ENCODE peak calls at places on chromosomes 2 and 18, in six cellular contexts. B is WERI-Rb-1, F is right cardiac atrium, J is mucosa of descending colon, A is spleen, C is breast epithelium. E is an unnamed sample. For H3K9me3, the result is how much of the 10 kb centered on the place peaks cover.

GRCh38 chr2:123438277-123439050 is 586.6 kb upstream of the CNTNAP5 start:
- DNase-seq in B (no peak), F (no peak), J (no peak), A (no peak), C (no peak), E (peak)

GRCh38 chr18:33010149-33010548 is 237.3 kb upstream of the KLHL14 start:
- DNase-seq in B (no peak), F (no peak), J (no peak), A (no peak), C (no peak), E (no peak)

GRCh38 chr2:29817846-29818680 is 103.3 kb downstream of the ALK start:
- DNase-seq in B (no peak), F (no peak), J (no peak), A (no peak), C (no peak), E (no peak)

GRCh38 chr2:36951574-36951973 is 14.8 kb downstream of the STRN start:
- DNase-seq in B (no peak), F (no peak), J (no peak), A (no peak), C (no peak), E (no peak)

GRCh38 chr2:67619204-67619603 is 222.1 kb downstream of the ETAA1 start:
- DNase-seq in B (no peak), F (no peak), J (no peak), A (no peak), C (no peak), E (no peak)

GRCh38 chr2:42117923-42118758 is 51.0 kb upstream of the EML4 start:
- DNase-seq in B (no peak), F (no peak), J (no peak), A (no peak), C (no peak), E (no peak)

GRCh38 chr18:3012306-3012919 is 531 bp downstream of the LPIN2 start:
- DNase-seq in B (peak), F (no peak), J (peak), A (peak), C (peak), E (peak)

GRCh38 chr18:67514901-67515540 is 1.5 kb downstream of the DSEL start:
- DNase-seq in B (no peak), F (no peak), J (no peak), A (no peak), C (no peak), E (no peak)

GRCh38 chr2:102826904-102827303 is 65.1 kb downstream of the TMEM182 start:
- DNase-seq in B (no peak), F (peak), J (no peak), A (no peak), C (no peak), E (peak)

GRCh38 chr2:241271641-241272297 is 43.7 kb downstream of the HDLBP start:
- DNase-seq in B (peak), F (peak), J (peak), A (peak), C (peak), E (peak)

DNA sequence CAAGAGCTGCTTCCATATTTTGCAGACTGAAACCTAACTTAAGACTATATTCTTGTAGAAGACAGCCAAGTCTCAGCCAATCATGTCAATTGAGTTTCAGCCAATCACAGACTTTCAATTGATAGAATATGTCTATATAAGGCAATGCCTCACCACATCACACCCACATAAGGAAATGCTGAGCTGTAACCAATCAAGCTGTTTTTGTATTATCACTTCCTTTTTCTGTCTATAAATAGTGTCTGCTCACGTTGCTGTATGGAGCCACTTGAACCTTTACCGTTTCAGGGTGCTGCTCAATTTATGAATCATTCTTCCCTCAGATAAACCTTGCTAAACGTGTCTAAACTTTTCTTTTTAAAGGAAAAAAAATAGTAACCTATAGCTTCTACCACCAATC is 1554.4 kb upstream of the LRRTM1 start:
- DNase-seq in B (no peak), F (no peak), J (no peak), A (no peak), C (no peak), E (no peak)
- H3K9me3 ChIP-seq in B (under half), F (under half), J (under half), A (under half), C (under half), E (under half)

GRCh38 chr18:25592804-25593360 is 240.9 kb upstream of the ZNF521 start:
- DNase-seq in B (no peak), F (no peak), J (no peak), A (no peak), C (no peak), E (no peak)

GRCh38 chr18:25590456-25590855 is 238.5 kb upstream of the ZNF521 start:
- DNase-seq in B (no peak), F (no peak), J (no peak), A (no peak), C (no peak), E (no peak)

DNA sequence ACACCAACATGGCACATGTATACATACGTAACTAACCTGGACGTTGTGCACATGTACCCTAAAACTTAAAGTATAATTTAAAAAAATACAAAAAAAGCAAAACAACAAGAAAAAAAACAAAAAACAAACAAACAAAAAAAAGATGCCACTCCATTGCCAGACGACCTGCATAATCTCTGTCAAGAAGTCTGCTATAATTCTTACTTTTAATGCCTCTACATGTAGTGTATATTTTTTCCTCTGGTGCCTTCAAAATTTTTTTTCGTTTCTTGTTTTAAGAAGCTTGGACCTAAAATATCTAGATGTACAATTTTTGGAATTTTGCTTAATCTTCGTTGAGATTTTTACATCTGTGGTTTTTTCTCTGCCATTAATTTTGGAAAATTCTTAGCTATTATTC is 235.6 kb upstream of the ZNF521 start:
- DNase-seq in B (no peak), F (no peak), J (no peak), A (no peak), C (no peak), E (no peak)
- H3K9me3 ChIP-seq in B (under half), F (under half), J (under half), A (under half), C (under half), E (under half)

GRCh38 chr2:160091381-160091780 is 29.0 kb upstream of the PLA2R1 start:
- DNase-seq in B (no peak), F (no peak), J (no peak), A (no peak), C (no peak), E (no peak)
- H3K9me3 ChIP-seq in B (under half), F (under half), J (half or more), A (half or more), C (under half), E (under half)

GRCh38 chr2:2859732-2860131 is 517.9 kb downstream of the EIPR1 start:
- DNase-seq in B (no peak), F (no peak), J (no peak), A (no peak), C (no peak), E (no peak)

GRCh38 chr2:2862386-2862785 is 515.2 kb downstream of the EIPR1 start:
- DNase-seq in B (no peak), F (no peak), J (no peak), A (peak), C (peak), E (no peak)

GRCh38 chr2:2860583-2861300 is 516.9 kb downstream of the EIPR1 start:
- DNase-seq in B (no peak), F (no peak), J (no peak), A (peak), C (peak), E (no peak)

GRCh38 chr2:2859164-2859563 is 518.5 kb downstream of the EIPR1 start:
- DNase-seq in B (no peak), F (no peak), J (no peak), A (peak), C (no peak), E (no peak)

DNA sequence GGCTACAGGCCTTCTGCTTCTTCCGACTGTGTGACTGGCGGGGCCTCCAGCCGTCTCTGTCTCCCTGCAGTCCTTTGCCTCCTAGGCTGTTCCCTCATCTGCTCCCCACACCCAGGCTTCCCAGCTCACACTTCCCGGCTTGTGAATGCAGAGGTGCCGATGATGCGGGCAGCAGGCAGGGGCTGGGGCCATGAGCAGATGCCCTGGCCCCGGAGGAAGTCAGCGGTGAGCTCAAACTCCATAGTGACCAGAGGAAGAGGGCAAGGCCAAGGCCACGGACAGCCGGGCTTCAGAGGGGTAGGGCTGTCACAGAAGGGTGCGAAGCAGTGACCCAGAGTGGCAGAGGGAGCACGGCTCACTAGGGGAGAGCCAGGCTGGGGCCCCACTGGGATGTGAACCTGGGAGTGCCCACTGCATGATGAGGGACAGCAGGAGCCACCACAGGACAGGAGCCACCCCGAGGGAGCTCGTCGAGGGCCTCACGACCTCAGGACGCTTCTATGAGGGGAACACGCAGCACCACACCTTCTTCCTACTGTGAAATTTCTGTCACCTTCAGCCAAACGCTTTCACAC is 515.9 kb downstream of the EIPR1 start:
- DNase-seq in B (no peak), F (no peak), J (no peak), A (peak), C (peak), E (no peak)
- H3K9me3 ChIP-seq in B (under half), F (under half), J (under half), A (under half), C (under half), E (under half)

DNA sequence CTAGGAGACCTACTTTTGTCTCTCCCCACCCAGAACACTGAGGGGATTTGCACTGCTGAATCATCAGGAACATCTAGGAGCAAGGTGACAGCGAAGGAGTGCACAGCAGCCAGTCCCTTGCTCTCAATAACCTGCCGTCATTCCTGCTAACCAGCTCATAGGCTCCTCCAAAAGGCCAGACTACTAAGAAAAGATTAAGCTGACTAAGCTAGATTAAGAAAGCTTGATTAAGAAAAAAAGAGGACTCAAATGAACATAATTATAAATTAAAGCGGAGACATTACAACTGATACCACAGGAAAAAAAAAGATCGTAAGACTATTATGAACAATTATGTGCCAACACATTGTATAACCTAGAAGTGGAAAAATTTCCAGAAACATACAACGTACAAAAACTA is 1254.8 kb upstream of the CHAC2 start:
- DNase-seq in B (no peak), F (no peak), J (no peak), A (no peak), C (no peak), E (no peak)
- H3K9me3 ChIP-seq in B (under half), F (under half), J (under half), A (under half), C (under half), E (under half)

GRCh38 chr2:183148967-183149366 is 24.7 kb downstream of the NUP35 start:
- DNase-seq in B (no peak), F (no peak), J (no peak), A (no peak), C (no peak), E (no peak)
- H3K9me3 ChIP-seq in B (under half), F (under half), J (under half), A (under half), C (under half), E (under half)

DNA sequence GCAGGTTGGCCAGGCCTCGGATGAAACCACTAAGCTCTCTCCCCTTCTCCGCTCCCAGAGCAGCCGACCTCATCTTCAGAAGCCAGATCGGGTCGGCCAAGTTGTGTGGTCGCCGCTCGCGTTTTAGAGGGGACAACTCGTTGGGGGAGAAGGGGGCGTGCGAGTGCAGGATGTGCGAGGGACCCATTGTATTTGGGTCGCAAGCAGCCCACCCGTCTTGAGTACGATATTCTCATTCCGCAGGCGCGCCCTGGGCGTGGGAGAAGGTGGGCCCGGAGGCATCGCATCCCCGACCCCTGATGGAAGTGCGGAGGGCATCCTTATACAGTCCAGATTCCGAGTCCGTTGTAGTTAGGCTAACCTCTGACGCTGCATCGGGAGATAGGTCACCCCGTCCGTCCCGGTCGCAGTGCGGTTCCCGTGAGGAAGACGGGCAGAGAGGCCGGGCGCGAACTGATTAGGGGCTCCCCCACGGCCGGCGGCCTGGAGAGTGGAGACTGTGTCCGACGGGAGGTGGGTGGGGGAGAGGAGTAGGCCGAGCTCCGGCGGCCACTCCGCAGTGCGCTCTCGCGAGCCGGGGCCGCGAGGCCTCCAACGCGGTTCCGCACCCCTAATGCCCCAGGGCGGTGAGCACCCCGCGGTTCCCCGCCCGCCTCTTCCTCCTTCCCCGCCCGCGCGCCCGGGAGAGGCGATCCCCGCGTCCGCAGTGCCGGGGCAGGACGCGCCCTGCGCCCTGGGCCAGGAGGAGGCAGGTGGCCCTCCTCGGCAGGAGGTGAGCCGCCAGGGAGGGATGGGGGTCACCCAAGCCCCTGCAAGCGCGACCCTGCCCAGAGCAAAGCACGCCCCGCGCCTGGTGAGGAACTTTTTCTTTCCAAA is 1.6 kb upstream of the SP5 start:
- DNase-seq in B (no peak), F (no peak), J (peak), A (no peak), C (no peak), E (peak)
- H3K9me3 ChIP-seq in B (under half), F (under half), J (under half), A (under half), C (under half), E (under half)

GRCh38 chr2:99784946-99785345 is 295.1 kb upstream of the REV1 start:
- DNase-seq in B (no peak), F (no peak), J (no peak), A (no peak), C (no peak), E (no peak)
- H3K9me3 ChIP-seq in B (under half), F (under half), J (under half), A (under half), C (under half), E (under half)

GRCh38 chr2:148533004-148533403 is 111.5 kb upstream of the EPC2 start:
- DNase-seq in B (no peak), F (no peak), J (no peak), A (no peak), C (no peak), E (no peak)

GRCh38 chr2:148533685-148534084 is 110.9 kb upstream of the EPC2 start:
- DNase-seq in B (no peak), F (no peak), J (no peak), A (no peak), C (no peak), E (no peak)

GRCh38 chr2:148531175-148532048 is 113.1 kb upstream of the EPC2 start:
- DNase-seq in B (no peak), F (no peak), J (no peak), A (no peak), C (no peak), E (no peak)

GRCh38 chr2:148532049-148532428 is 112.5 kb upstream of the EPC2 start:
- DNase-seq in B (no peak), F (no peak), J (no peak), A (no peak), C (no peak), E (no peak)

DNA sequence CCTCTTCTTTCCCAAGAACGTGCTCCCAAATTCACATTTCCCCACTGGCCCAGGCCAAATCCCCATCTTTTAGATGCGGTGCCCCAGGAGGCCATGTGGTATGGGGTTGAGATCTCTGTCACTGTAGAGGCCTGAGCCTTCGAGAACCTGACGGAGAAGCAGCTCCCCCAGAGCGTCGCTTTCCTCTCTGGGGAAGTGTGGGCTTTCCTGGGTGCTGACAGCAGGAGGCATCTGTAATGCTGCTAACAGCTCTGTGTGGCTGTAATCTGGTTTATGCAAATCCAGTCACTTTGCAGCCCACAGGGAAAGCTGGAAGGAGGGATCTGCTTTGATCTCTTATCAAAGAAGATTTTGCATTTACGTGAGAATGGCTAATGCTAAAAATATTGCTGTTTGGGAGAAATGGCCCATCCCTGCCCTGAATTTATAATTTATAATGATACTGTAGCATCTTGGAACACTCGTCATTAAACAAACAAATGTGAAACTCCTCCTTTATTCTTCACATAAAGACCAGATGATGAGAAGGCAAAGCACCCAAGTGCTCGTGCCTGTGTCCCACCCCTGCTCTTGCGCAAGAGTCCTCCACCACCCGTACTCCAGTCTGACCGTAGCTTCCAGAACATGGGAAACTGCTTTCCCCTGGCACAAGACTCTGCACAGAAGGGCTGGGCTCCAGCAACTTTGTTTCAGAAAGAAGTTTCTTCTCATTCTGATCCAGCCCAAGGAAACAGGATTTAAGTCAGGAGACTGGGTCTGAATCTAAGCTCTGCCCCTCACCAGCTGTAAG is 109.9 kb upstream of the EPC2 start:
- DNase-seq in B (peak), F (peak), J (peak), A (no peak), C (no peak), E (peak)
- H3K9me3 ChIP-seq in B (under half), F (under half), J (under half), A (under half), C (under half), E (under half)

E was measured in hepatocyte.